ENCODE peak calls at places on chromosomes 4 and X, in eight cellular contexts. S is stimulated activated CD4-positive, alpha-beta T cell treated with anti-CD3 and anti-CD28 coated beads, Interleukin-4, amount 100 ng/mL, for 4 hours; E is MCF 10A; Q is NCI-H460; Z is AG10803; V is SJSA1; Y is sigmoid colon; I is NCI-H2171 treated with DMSO at 0.1 percent for 48 hours. K is an unnamed sample.

GRCh38 chr4:173289351-173289725 is 44.8 kb downstream of the HMGB2 start:
- DNase-seq in I (no peak), Y (no peak), S (no peak), V (no peak), E (no peak), Q (no peak), Z (no peak), K (no peak)

GRCh38 chrX:150781711-150782110 is 88.5 kb downstream of the MTMR1 start:
- DNase-seq in E (no peak), S (no peak), V (no peak), I (no peak), Y (no peak), Z (no peak), Q (no peak), K (no peak)

GRCh38 chr4:80798082-80798481 is 232.4 kb upstream of the BMP3 start:
- DNase-seq in Y (no peak), V (no peak), S (no peak), E (no peak), I (no peak), Q (no peak), Z (no peak), K (no peak)

GRCh38 chr4:188879598-188879997 is 740.4 kb downstream of the TRIML1 start:
- DNase-seq in I (no peak), E (no peak), V (no peak), Z (no peak), S (no peak), Y (no peak), Q (no peak), K (no peak)

GRCh38 chr4:151015458-151016344 is 617 bp upstream of the LRBA start:
- DNase-seq in I (peak; percentile 85), Z (peak; percentile 43), Y (peak; percentile 83), Q (peak; percentile 38), E (peak; percentile 81), V (peak; percentile 57), S (peak; percentile 82), K (peak; percentile 80)

GRCh38 chr4:11722218-11722617 is 293.5 kb upstream of the HS3ST1 start:
- DNase-seq in S (no peak), I (no peak), Z (no peak), Y (no peak), V (no peak), Q (no peak), E (no peak), K (no peak)

GRCh38 chr4:93433840-93434239 is 394.7 kb upstream of the ATOH1 start:
- DNase-seq in Y (no peak), Q (no peak), E (no peak), I (no peak), Z (no peak), S (no peak), V (no peak), K (no peak)

GRCh38 chrX:17656556-17656955 is 80.7 kb upstream of the SCML1 start:
- DNase-seq in V (no peak), Y (no peak), E (no peak), I (no peak), Z (no peak), Q (no peak), S (no peak), K (no peak)

GRCh38 chrX:110082156-110082555 is 79.2 kb downstream of the TMEM164 start:
- DNase-seq in E (peak; percentile 77), Y (no peak), S (no peak), Z (peak; percentile 77), V (no peak), I (no peak), Q (no peak), K (no peak)

GRCh38 chr4:24394041-24394440 is 190.3 kb downstream of the DHX15 start:
- DNase-seq in Y (no peak), Q (no peak), Z (peak; percentile 35), S (no peak), I (no peak), V (no peak), E (peak; percentile 40), K (no peak)

GRCh38 chr4:173522160-173522873 is 7.7 kb downstream of the HAND2 start:
- DNase-seq in V (no peak), Q (no peak), S (no peak), E (no peak), Z (peak; percentile 89), I (peak; percentile 40), Y (peak; percentile 97), K (peak; percentile 63)

GRCh38 chr4:11773798-11774197 is 345.1 kb upstream of the HS3ST1 start:
- DNase-seq in V (no peak), Q (no peak), I (no peak), Z (no peak), Y (no peak), S (no peak), E (peak; percentile 36), K (no peak)

GRCh38 chr4:136562842-136563241 is 969.5 kb downstream of the PCDH18 start:
- DNase-seq in E (no peak), S (no peak), Q (no peak), V (no peak), I (no peak), Z (no peak), Y (no peak), K (peak; percentile 14)

GRCh38 chr4:141668200-141668599 is 31.8 kb downstream of the IL15 start:
- DNase-seq in I (no peak), Y (no peak), Z (peak; percentile 27), E (peak; percentile 25), Q (no peak), V (no peak), S (no peak), K (no peak)

GRCh38 chrX:124194903-124195302 is 137.6 kb upstream of the TEX13D start:
- DNase-seq in Q (no peak), V (no peak), S (no peak), Z (no peak), I (no peak), E (no peak), Y (no peak), K (no peak)

GRCh38 chrX:119055650-119056049 is 17.1 kb upstream of the CT47C1 start:
- DNase-seq in Z (no peak), S (no peak), I (no peak), Q (no peak), V (no peak), Y (no peak), E (no peak), K (no peak)

GRCh38 chr4:38452009-38452408 is 212.0 kb upstream of the KLF3 start:
- DNase-seq in Y (no peak), S (no peak), V (no peak), Q (no peak), I (no peak), Z (no peak), E (no peak), K (no peak)

GRCh38 chrX:39857780-39858179 is 240.0 kb downstream of the BCOR start:
- DNase-seq in S (no peak), Z (no peak), V (no peak), Y (no peak), Q (no peak), E (no peak), I (no peak), K (no peak)

GRCh38 chrX:2150722-2151121 is 350.1 kb downstream of the DHRSX start:
- DNase-seq in Z (no peak), S (no peak), E (no peak), Y (no peak), I (no peak), Q (no peak), V (no peak), K (no peak)

GRCh38 chr4:107794001-107794400 is 30.7 kb upstream of the SGMS2 start:
- DNase-seq in Q (no peak), V (no peak), Z (no peak), E (no peak), I (no peak), S (no peak), Y (no peak), K (no peak)

GRCh38 chrX:40996886-40997530 is 88.2 kb upstream of the USP9X start:
- DNase-seq in Y (no peak), I (peak; percentile 71), Q (peak; percentile 59), S (no peak), V (no peak), Z (peak; percentile 85), E (peak; percentile 57), K (peak; percentile 37)

GRCh38 chrX:106726485-106727437 is at the start of gene RNF128:
- DNase-seq in Y (no peak), E (peak; percentile 51), S (peak; percentile 21), Q (peak; percentile 19), Z (peak; percentile 15), V (no peak), I (no peak), K (peak; percentile 69)

GRCh38 chrX:40971736-40972135 is 113.5 kb upstream of the USP9X start:
- DNase-seq in Q (peak; percentile 7), V (no peak), E (no peak), I (no peak), Y (no peak), S (no peak), Z (no peak), K (no peak)

GRCh38 chr4:15938182-15938581 is 358 bp downstream of the FGFBP1 start:
- DNase-seq in Q (no peak), Y (no peak), E (peak; percentile 80), S (no peak), Z (no peak), V (no peak), I (no peak), K (no peak)

GRCh38 chr4:168631241-168632151 is 134.6 kb downstream of the PALLD start:
- DNase-seq in S (peak; percentile 6), Z (peak; percentile 49), Y (peak; percentile 86), V (peak; percentile 78), Q (no peak), I (peak; percentile 74), E (peak; percentile 69), K (peak; percentile 79)

GRCh38 chrX:153861147-153861546 is 24.8 kb downstream of the L1CAM start:
- DNase-seq in V (no peak), I (no peak), Q (no peak), S (no peak), E (no peak), Z (no peak), Y (no peak), K (no peak)

GRCh38 chr4:1574601-1575417 is 109.3 kb downstream of the FAM53A start:
- DNase-seq in S (no peak), V (no peak), Y (peak; percentile 61), E (no peak), Q (no peak), I (no peak), Z (no peak), K (no peak)

GRCh38 chrX:1725472-1725871 is 110.6 kb downstream of the ASMT start:
- DNase-seq in Y (no peak), Z (no peak), I (no peak), V (no peak), Q (no peak), S (no peak), E (no peak), K (no peak)

GRCh38 chr4:4845027-4845426 is 14.4 kb upstream of the MSX1 start:
- DNase-seq in I (no peak), Q (no peak), E (no peak), S (no peak), V (no peak), Z (no peak), Y (no peak), K (no peak)

K was measured in ACHN.